ENCODE peak calls at places on chromosomes 16 and 17, in seven cellular contexts. W is GM23248; E is activated effector memory CD4-positive, alpha-beta T cell treated with Interleukin-2 at 50 U/mL for 16 hours; O is germinal center; A is thoracic aorta; N is RCC 7860; D is KBM-7. G is an unnamed sample.

GRCh38 chr17:79921411-79922160 is 82.3 kb upstream of the CBX4 start:
- DNase-seq in W (no peak), E (no peak), O (no peak), A (no peak), N (no peak), D (no peak), G (no peak)

GRCh38 chr17:77744268-77744988 is 214.1 kb upstream of the TNRC6C start:
- DNase-seq in W (no peak), E (no peak), O (no peak), A (no peak), N (no peak), D (no peak), G (no peak)

GRCh38 chr16:83513006-83513755 is 294.6 kb upstream of the HSBP1 start:
- DNase-seq in W (peak; percentile 92), E (no peak), O (no peak), A (no peak), N (peak; percentile 61), D (no peak), G (no peak)

GRCh38 chr17:1216209-1216937 is 36.6 kb upstream of the ABR start:
- DNase-seq in W (peak; percentile 35), E (no peak), O (peak; percentile 79), A (no peak), N (no peak), D (no peak), G (no peak)

GRCh38 chr16:83305092-83305491 is 502.7 kb upstream of the HSBP1 start:
- DNase-seq in W (peak; percentile 93), E (no peak), O (no peak), A (no peak), N (no peak), D (no peak), G (no peak)

GRCh38 chr16:68707341-68708152 is 29.5 kb upstream of the CDH1 start:
- DNase-seq in W (no peak), E (no peak), O (no peak), A (no peak), N (peak; percentile 96), D (no peak), G (peak; percentile 75)

GRCh38 chr17:57463103-57463885 is 207.0 kb downstream of the MSI2 start:
- DNase-seq in W (peak; percentile 92), E (no peak), O (peak; percentile 42), A (no peak), N (peak; percentile 92), D (no peak), G (no peak)

GRCh38 chr16:83068686-83069085 is 441.9 kb downstream of the CDH13 start:
- DNase-seq in W (peak; percentile 40), E (no peak), O (no peak), A (no peak), N (no peak), D (no peak), G (no peak)

GRCh38 chr17:83194761-83195329 is 115.4 kb downstream of the METRNL start:
- DNase-seq in W (peak; percentile 91), E (no peak), O (no peak), A (no peak), N (no peak), D (no peak), G (peak; percentile 3)

GRCh38 chr16:70572050-70572925 is 48.7 kb downstream of the SF3B3 start:
- DNase-seq in W (no peak), E (no peak), O (no peak), A (no peak), N (no peak), D (no peak), G (no peak)

GRCh38 chr17:40158438-40158837 is 18.1 kb downstream of the CASC3 start:
- DNase-seq in W (no peak), E (no peak), O (no peak), A (no peak), N (no peak), D (no peak), G (no peak)

GRCh38 chr17:20997711-20998570 is 44.9 kb downstream of the USP22 start:
- DNase-seq in W (no peak), E (no peak), O (no peak), A (no peak), N (no peak), D (no peak), G (no peak)

GRCh38 chr16:87702325-87702811 is 63.4 kb downstream of the KLHDC4 start:
- DNase-seq in W (peak; percentile 30), E (peak; percentile 14), O (peak; percentile 84), A (no peak), N (no peak), D (peak; percentile 28), G (no peak)

GRCh38 chr17:69761767-69762321 is 313.2 kb upstream of the KCNJ16 start:
- DNase-seq in W (peak; percentile 92), E (no peak), O (no peak), A (no peak), N (peak; percentile 56), D (no peak), G (no peak)

GRCh38 chr17:8292639-8293395 is 2.4 kb downstream of the SLC25A35 start:
- DNase-seq in W (no peak), E (no peak), O (no peak), A (no peak), N (no peak), D (no peak), G (no peak)

GRCh38 chr17:2004435-2004952 is 20.6 kb downstream of the RTN4RL1 start:
- DNase-seq in W (no peak), E (no peak), O (no peak), A (no peak), N (no peak), D (no peak), G (no peak)

GRCh38 chr17:8488931-8489330 is 53.2 kb downstream of the NDEL1 start:
- DNase-seq in W (peak; percentile 99), E (no peak), O (no peak), A (peak; percentile 70), N (peak; percentile 76), D (no peak), G (peak; percentile 50)

GRCh38 chr16:5870886-5871715 is 773.5 kb upstream of the EEF2KMT start:
- DNase-seq in W (no peak), E (no peak), O (no peak), A (no peak), N (no peak), D (no peak), G (no peak)